ENCODE peak calls at places on chromosomes 3 and 15, in four cellular contexts. One of them, this sample, is unnamed.

GRCh38 chr3:97928986-97929385 is 43.2 kb downstream of the RIOX2 start:
- DNase-seq in brain microvascular endothelial cell: no peak
- DNase-seq in aorta: no peak
- DNase-seq in GM12865: no peak
- DNase-seq in this sample: no peak

GRCh38 chr3:160340351-160340750 is 58.7 kb downstream of the IFT80 start:
- DNase-seq in aorta: no peak
- DNase-seq in brain microvascular endothelial cell: no peak
- DNase-seq in GM12865: no peak
- DNase-seq in this sample: no peak

GRCh38 chr3:29012011-29012410 is 268.9 kb upstream of the RBMS3 start:
- DNase-seq in aorta: no peak
- DNase-seq in GM12865: no peak
- DNase-seq in brain microvascular endothelial cell: no peak
- DNase-seq in this sample: no peak

GRCh38 chr3:154324919-154325318 is 632 bp upstream of the DHX36 start:
- DNase-seq in brain microvascular endothelial cell: no peak
- DNase-seq in aorta: no peak
- DNase-seq in GM12865: no peak
- DNase-seq in this sample: no peak

GRCh38 chr3:157618075-157618760 is 115.0 kb upstream of the VEPH1 start:
- DNase-seq in brain microvascular endothelial cell: peak
- DNase-seq in GM12865: peak
- DNase-seq in aorta: no peak
- DNase-seq in this sample: peak

GRCh38 chr15:71117906-71118305 is 2.6 kb downstream of the THSD4 start:
- DNase-seq in aorta: no peak
- DNase-seq in GM12865: no peak
- DNase-seq in brain microvascular endothelial cell: no peak
- DNase-seq in this sample: no peak

GRCh38 chr3:38655708-38656300 is 6.3 kb upstream of the SCN5A start:
- DNase-seq in aorta: no peak
- DNase-seq in brain microvascular endothelial cell: peak
- DNase-seq in GM12865: peak
- DNase-seq in this sample: peak

GRCh38 chr3:190579514-190580137 is 65.7 kb downstream of the IL1RAP start:
- DNase-seq in aorta: no peak
- DNase-seq in GM12865: no peak
- DNase-seq in brain microvascular endothelial cell: no peak
- DNase-seq in this sample: no peak

GRCh38 chr3:133330043-133330442 is 69.8 kb upstream of the BFSP2 start:
- DNase-seq in GM12865: no peak
- DNase-seq in aorta: no peak
- DNase-seq in brain microvascular endothelial cell: no peak
- DNase-seq in this sample: peak

GRCh38 chr3:29293371-29293770 is 12.5 kb downstream of the RBMS3 start:
- DNase-seq in GM12865: no peak
- DNase-seq in brain microvascular endothelial cell: no peak
- DNase-seq in aorta: no peak
- DNase-seq in this sample: no peak

GRCh38 chr15:59243622-59244021 is 37.0 kb downstream of the LDHAL6B start:
- DNase-seq in brain microvascular endothelial cell: no peak
- DNase-seq in aorta: no peak
- DNase-seq in GM12865: no peak
- DNase-seq in this sample: no peak

GRCh38 chr3:19149388-19149787 is 1.1 kb downstream of the KCNH8 start:
- DNase-seq in brain microvascular endothelial cell: peak
- DNase-seq in GM12865: peak
- DNase-seq in aorta: no peak
- DNase-seq in this sample: peak

GRCh38 chr3:31369637-31370036 is 163.1 kb upstream of the STT3B start:
- DNase-seq in GM12865: no peak
- DNase-seq in brain microvascular endothelial cell: peak
- DNase-seq in aorta: no peak
- DNase-seq in this sample: no peak

GRCh38 chr15:40115670-40116093 is 7.0 kb upstream of the BMF start:
- DNase-seq in aorta: peak
- DNase-seq in GM12865: peak
- DNase-seq in brain microvascular endothelial cell: no peak
- DNase-seq in this sample: peak

GRCh38 chr3:125428216-125428830 is 53.2 kb upstream of the ZNF148 start:
- DNase-seq in aorta: no peak
- DNase-seq in brain microvascular endothelial cell: no peak
- DNase-seq in GM12865: no peak
- DNase-seq in this sample: no peak

GRCh38 chr15:49064281-49064653 is 18.0 kb upstream of the SECISBP2L start:
- DNase-seq in brain microvascular endothelial cell: no peak
- DNase-seq in aorta: no peak
- DNase-seq in GM12865: no peak
- DNase-seq in this sample: no peak

GRCh38 chr15:64851503-64851840 is 9.8 kb downstream of the PLEKHO2 start:
- DNase-seq in GM12865: no peak
- DNase-seq in brain microvascular endothelial cell: peak
- DNase-seq in aorta: peak
- DNase-seq in this sample: peak

GRCh38 chr3:21654241-21654640 is 96.8 kb downstream of the ZNF385D start:
- DNase-seq in brain microvascular endothelial cell: no peak
- DNase-seq in aorta: no peak
- DNase-seq in GM12865: no peak
- DNase-seq in this sample: no peak

GRCh38 chr15:85318732-85319076 is 61.7 kb upstream of the AKAP13 start:
- DNase-seq in brain microvascular endothelial cell: no peak
- DNase-seq in aorta: no peak
- DNase-seq in GM12865: no peak
- DNase-seq in this sample: no peak

GRCh38 chr15:85318048-85318731 is 62.2 kb upstream of the AKAP13 start:
- DNase-seq in aorta: no peak
- DNase-seq in GM12865: peak
- DNase-seq in brain microvascular endothelial cell: peak
- DNase-seq in this sample: no peak

GRCh38 chr15:85314653-85315052 is 65.8 kb upstream of the AKAP13 start:
- DNase-seq in aorta: no peak
- DNase-seq in GM12865: no peak
- DNase-seq in brain microvascular endothelial cell: peak
- DNase-seq in this sample: no peak

GRCh38 chr15:85314139-85314538 is 66.3 kb upstream of the AKAP13 start:
- DNase-seq in GM12865: no peak
- DNase-seq in brain microvascular endothelial cell: no peak
- DNase-seq in aorta: no peak
- DNase-seq in this sample: no peak

DNA sequence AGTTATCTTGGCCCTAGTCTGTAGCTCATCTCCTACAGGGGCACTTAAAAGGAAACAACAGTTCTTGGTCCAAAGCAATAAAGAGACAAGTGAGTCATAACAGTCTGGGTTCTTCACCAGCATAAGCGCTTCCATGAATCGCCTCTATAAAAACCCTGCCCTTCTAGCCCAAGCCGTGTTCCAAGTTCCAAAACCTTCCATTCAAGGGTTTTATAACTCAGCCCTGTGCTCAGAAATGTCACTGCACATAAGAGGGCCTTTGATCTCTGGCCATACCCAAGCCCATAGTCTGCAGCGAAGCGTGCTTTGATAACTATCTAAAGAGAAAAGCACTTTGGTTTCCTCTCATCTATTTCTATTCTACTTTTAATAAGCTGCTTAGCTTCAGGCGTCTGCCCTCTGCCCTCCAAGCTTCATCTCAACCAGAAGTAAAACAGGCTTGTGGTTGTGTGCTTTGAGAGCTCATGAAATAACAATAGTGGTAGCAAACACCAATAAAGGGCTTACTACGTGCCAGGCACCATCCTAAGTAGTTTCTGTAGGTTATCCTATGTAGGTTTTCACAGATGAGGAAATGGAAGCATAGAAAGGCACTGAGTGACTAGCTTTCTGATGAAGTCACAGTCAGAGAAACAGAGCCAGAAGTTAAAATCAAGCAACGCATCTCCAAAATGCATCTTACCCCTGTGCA is 64.0 kb upstream of the AKAP13 start:
- DNase-seq in brain microvascular endothelial cell: peak
- DNase-seq in GM12865: peak
- DNase-seq in aorta: no peak
- DNase-seq in this sample: no peak
- H3K4me3 ChIP-seq in brain microvascular endothelial cell: no peak
- H3K4me3 ChIP-seq in GM12865: no peak
- H3K4me3 ChIP-seq in aorta: no peak
- H3K4me3 ChIP-seq in this sample: no peak

GRCh38 chr15:31345606-31346366 is 19.2 kb downstream of the KLF13 start:
- DNase-seq in GM12865: peak
- DNase-seq in aorta: no peak
- DNase-seq in brain microvascular endothelial cell: no peak
- DNase-seq in this sample: no peak

GRCh38 chr15:31347067-31347975 is 20.7 kb downstream of the KLF13 start:
- DNase-seq in brain microvascular endothelial cell: no peak
- DNase-seq in aorta: no peak
- DNase-seq in GM12865: peak
- DNase-seq in this sample: no peak

GRCh38 chr15:31347981-31348803 is 21.6 kb downstream of the KLF13 start:
- DNase-seq in aorta: no peak
- DNase-seq in GM12865: no peak
- DNase-seq in brain microvascular endothelial cell: no peak
- DNase-seq in this sample: no peak

GRCh38 chr15:31344824-31345605 is 18.4 kb downstream of the KLF13 start:
- DNase-seq in aorta: no peak
- DNase-seq in GM12865: peak
- DNase-seq in brain microvascular endothelial cell: no peak
- DNase-seq in this sample: no peak

GRCh38 chr15:31346367-31347066 is 19.9 kb downstream of the KLF13 start:
- DNase-seq in aorta: no peak
- DNase-seq in GM12865: peak
- DNase-seq in brain microvascular endothelial cell: no peak
- DNase-seq in this sample: no peak
- H3K4me3 ChIP-seq in aorta: no peak
- H3K4me3 ChIP-seq in GM12865: peak
- H3K4me3 ChIP-seq in brain microvascular endothelial cell: no peak
- H3K4me3 ChIP-seq in this sample: no peak

DNA sequence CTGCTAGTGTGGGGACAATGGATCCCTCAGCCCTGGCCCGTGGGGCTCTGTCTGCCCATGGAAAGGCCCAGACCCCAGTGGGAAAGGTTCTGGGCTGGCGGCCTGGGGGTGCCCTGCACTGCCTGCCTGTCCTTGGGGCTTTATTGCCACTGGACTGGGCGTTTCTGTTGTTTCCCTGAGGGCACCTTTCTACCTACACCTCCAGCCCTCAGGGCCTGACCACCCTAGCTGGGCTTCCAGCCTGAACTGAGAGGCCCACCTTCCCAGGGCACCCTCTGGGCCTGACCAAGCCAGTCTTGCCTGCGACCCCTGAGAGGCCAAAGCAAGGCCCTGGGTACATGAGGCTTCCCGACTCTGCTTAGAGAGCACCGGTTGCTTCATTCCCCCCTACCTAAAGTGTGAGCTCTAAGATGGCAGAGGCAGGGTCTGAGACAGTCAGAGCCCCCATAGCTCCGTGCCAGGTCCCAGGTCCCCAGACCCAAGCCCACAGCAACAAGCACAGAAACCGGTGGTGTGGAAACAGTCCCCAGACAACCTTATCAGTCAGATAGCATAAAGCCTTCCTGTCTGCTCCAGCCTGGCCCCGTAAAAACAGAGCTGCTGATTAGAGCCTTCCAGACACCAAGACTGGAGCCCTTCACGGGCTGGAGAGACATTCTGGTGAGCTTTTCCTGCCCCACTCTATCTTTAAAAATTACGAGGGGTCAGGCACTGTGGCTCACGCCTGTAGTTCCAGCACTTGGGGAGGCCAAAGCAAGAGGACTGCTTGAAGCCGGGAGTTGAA is 102.8 kb downstream of the CHSY1 start:
- DNase-seq in brain microvascular endothelial cell: peak
- DNase-seq in GM12865: no peak
- DNase-seq in aorta: no peak
- DNase-seq in this sample: no peak
- H3K4me3 ChIP-seq in brain microvascular endothelial cell: no peak
- H3K4me3 ChIP-seq in GM12865: no peak
- H3K4me3 ChIP-seq in aorta: no peak
- H3K4me3 ChIP-seq in this sample: no peak

GRCh38 chr3:45706133-45706808 is 17.1 kb downstream of the SACM1L start:
- DNase-seq in aorta: no peak
- DNase-seq in GM12865: no peak
- DNase-seq in brain microvascular endothelial cell: no peak
- DNase-seq in this sample: no peak

GRCh38 chr3:45704544-45704943 is 15.3 kb downstream of the SACM1L start:
- DNase-seq in GM12865: no peak
- DNase-seq in aorta: no peak
- DNase-seq in brain microvascular endothelial cell: no peak
- DNase-seq in this sample: no peak

GRCh38 chr3:45701167-45701867 is 12.1 kb downstream of the SACM1L start:
- DNase-seq in GM12865: no peak
- DNase-seq in brain microvascular endothelial cell: no peak
- DNase-seq in aorta: no peak
- DNase-seq in this sample: no peak

GRCh38 chr3:45700570-45701073 is 11.4 kb downstream of the SACM1L start:
- DNase-seq in GM12865: no peak
- DNase-seq in brain microvascular endothelial cell: no peak
- DNase-seq in aorta: no peak
- DNase-seq in this sample: no peak
- H3K4me3 ChIP-seq in GM12865: no peak
- H3K4me3 ChIP-seq in brain microvascular endothelial cell: no peak
- H3K4me3 ChIP-seq in aorta: no peak
- H3K4me3 ChIP-seq in this sample: no peak

DNA sequence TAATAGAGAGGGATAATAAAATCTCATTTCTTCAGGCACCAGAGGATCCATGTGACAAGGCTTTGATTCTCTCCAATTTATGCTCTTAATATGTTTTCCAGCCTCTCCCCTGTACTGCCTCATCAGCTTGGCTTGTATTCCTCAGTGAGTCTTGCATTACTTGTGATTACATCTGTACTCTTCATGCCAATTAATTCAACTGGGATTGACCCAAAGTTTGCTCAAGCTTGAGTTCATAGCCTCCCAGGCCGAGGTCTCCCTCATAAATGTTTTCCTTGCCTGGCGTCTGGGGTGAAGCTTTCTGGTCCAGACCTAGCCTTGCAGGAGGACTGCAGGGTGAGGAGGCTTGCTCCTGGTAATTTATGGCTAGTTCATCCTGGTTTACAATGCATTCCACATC is 146.9 kb downstream of the CHST2 start:
- DNase-seq in aorta: no peak
- DNase-seq in brain microvascular endothelial cell: no peak
- DNase-seq in GM12865: no peak
- DNase-seq in this sample: no peak
- H3K4me3 ChIP-seq in aorta: no peak
- H3K4me3 ChIP-seq in brain microvascular endothelial cell: no peak
- H3K4me3 ChIP-seq in GM12865: no peak
- H3K4me3 ChIP-seq in this sample: no peak